ENCODE peak calls at places on chromosomes 2 and 18, in nine cellular contexts. R is body of pancreas, I is ovary, W is HCT116, U is heart left ventricle, J is esophagus squamous epithelium, C is GM12878, A is right lobe of liver, Y is tibial nerve. F is an unnamed sample.

GRCh38 chr2:108637304-108637669 is 82.0 kb upstream of the RANBP2 start:
- DNase-seq in R (peak; percentile 76), I (no peak), W (no peak), U (peak; percentile 78), J (no peak), C (peak; percentile 46), A (no peak), Y (peak; percentile 26), F (peak; percentile 49)

GRCh38 chr2:240567137-240567871 is 980 bp upstream of the RNPEPL1 start:
- DNase-seq in R (peak; percentile 38), I (peak; percentile 45), W (no peak), U (no peak), J (no peak), C (no peak), A (peak; percentile 56), Y (no peak), F (peak; percentile 42)

GRCh38 chr2:23484163-23484740 is 99.3 kb downstream of the KLHL29 start:
- DNase-seq in R (peak; percentile 66), I (no peak), W (no peak), U (no peak), J (no peak), C (no peak), A (no peak), Y (no peak), F (no peak)

GRCh38 chr2:40256649-40257048 is 195.2 kb downstream of the SLC8A1 start:
- DNase-seq in R (no peak), I (no peak), W (no peak), U (no peak), J (no peak), C (no peak), A (no peak), Y (no peak), F (no peak)

GRCh38 chr2:59301466-59302402 is 1060.6 kb upstream of the FANCL start:
- DNase-seq in R (peak; percentile 70), I (no peak), W (peak; percentile 15), U (peak; percentile 31), J (no peak), C (no peak), A (peak; percentile 50), Y (peak; percentile 41), F (peak; percentile 31)

GRCh38 chr2:46200861-46201605 is 96.2 kb upstream of the EPAS1 start:
- DNase-seq in R (no peak), I (no peak), W (no peak), U (no peak), J (no peak), C (no peak), A (no peak), Y (no peak), F (no peak)

GRCh38 chr18:45920367-45920766 is 46.8 kb downstream of the EPG5 start:
- DNase-seq in R (peak; percentile 88), I (peak; percentile 69), W (no peak), U (peak; percentile 92), J (no peak), C (no peak), A (peak; percentile 91), Y (peak; percentile 61), F (peak; percentile 84)

GRCh38 chr2:152328013-152328412 is 7.0 kb upstream of the FMNL2 start:
- DNase-seq in R (no peak), I (no peak), W (no peak), U (no peak), J (no peak), C (no peak), A (no peak), Y (no peak), F (no peak)

GRCh38 chr2:176130153-176130916 is 830 bp downstream of the HOXD8 start:
- DNase-seq in R (no peak), I (peak; percentile 83), W (no peak), U (no peak), J (no peak), C (no peak), A (no peak), Y (peak; percentile 37), F (no peak)

GRCh38 chr2:46683541-46683940 is 204.2 kb downstream of the TMEM247 start:
- DNase-seq in R (no peak), I (no peak), W (no peak), U (no peak), J (no peak), C (no peak), A (no peak), Y (no peak), F (no peak)

GRCh38 chr2:218849721-218850120 is 9.9 kb upstream of the WNT6 start:
- DNase-seq in R (no peak), I (peak; percentile 10), W (peak; percentile 33), U (no peak), J (no peak), C (no peak), A (peak; percentile 13), Y (no peak), F (no peak)

GRCh38 chr2:152058655-152059054 is 40.2 kb downstream of the CACNB4 start:
- DNase-seq in R (no peak), I (no peak), W (no peak), U (no peak), J (no peak), C (no peak), A (no peak), Y (no peak), F (no peak)

GRCh38 chr2:47321006-47321405 is 82.0 kb upstream of the MSH2 start:
- DNase-seq in R (no peak), I (no peak), W (no peak), U (no peak), J (no peak), C (no peak), A (no peak), Y (no peak), F (no peak)

GRCh38 chr2:227473019-227473461 is 1.1 kb downstream of the AGFG1 start:
- DNase-seq in R (no peak), I (no peak), W (no peak), U (no peak), J (no peak), C (no peak), A (no peak), Y (no peak), F (no peak)

GRCh38 chr2:187994464-187995331 is 297.0 kb upstream of the GULP1 start:
- DNase-seq in R (no peak), I (no peak), W (no peak), U (peak; percentile 31), J (no peak), C (no peak), A (peak; percentile 51), Y (peak; percentile 10), F (no peak)

GRCh38 chr2:43142921-43143438 is 83.4 kb downstream of the ZFP36L2 start:
- DNase-seq in R (no peak), I (no peak), W (peak; percentile 42), U (no peak), J (no peak), C (no peak), A (peak; percentile 52), Y (no peak), F (no peak)

GRCh38 chr2:108907822-108908716 is 81.0 kb downstream of the EDAR start:
- DNase-seq in R (no peak), I (peak; percentile 19), W (no peak), U (no peak), J (no peak), C (no peak), A (no peak), Y (no peak), F (no peak)

GRCh38 chr18:42052137-42052708 is 97.2 kb downstream of the PIK3C3 start:
- DNase-seq in R (no peak), I (no peak), W (no peak), U (no peak), J (no peak), C (no peak), A (no peak), Y (no peak), F (no peak)

GRCh38 chr2:190529486-190530104 is 4.9 kb downstream of the NEMP2 start:
- DNase-seq in R (no peak), I (no peak), W (no peak), U (peak; percentile 25), J (no peak), C (no peak), A (no peak), Y (no peak), F (no peak)

GRCh38 chr2:130252880-130253645 is 54.8 kb upstream of the TUBA3E start:
- DNase-seq in R (no peak), I (peak; percentile 50), W (no peak), U (no peak), J (no peak), C (no peak), A (no peak), Y (no peak), F (no peak)

DNA sequence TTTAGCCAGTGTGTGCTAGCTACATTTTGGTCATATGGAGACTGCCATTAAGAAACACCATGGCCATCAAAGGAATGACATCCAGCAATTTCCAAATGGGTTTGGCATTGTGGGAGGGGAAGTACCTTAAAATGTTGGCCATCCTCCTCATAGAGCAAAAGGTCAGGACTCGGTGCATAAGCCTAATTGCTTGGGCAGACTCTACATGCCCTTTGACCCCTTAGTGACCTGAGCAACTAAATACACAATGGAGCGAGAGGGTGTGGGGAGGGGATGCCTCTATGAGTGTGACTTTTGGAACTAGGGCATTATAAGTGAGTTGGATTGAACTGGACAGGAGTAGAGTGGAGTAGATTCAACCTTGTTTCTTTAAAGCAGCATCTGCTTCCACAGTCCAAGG is 44.9 kb downstream of the NRP2 start:
- DNase-seq in R (no peak), I (no peak), W (no peak), U (no peak), J (no peak), C (no peak), A (peak; percentile 85), Y (no peak), F (no peak)
- H3K36me3 ChIP-seq in R (no peaks in the 10 kb centered on the region), I (no peaks in the 10 kb centered on the region), W (no peaks in the 10 kb centered on the region), U (no peaks in the 10 kb centered on the region), J (peaks cover 16% of the 10 kb centered on the region), C (no peaks in the 10 kb centered on the region), A (no peaks in the 10 kb centered on the region), Y (peaks cover 74% of the 10 kb centered on the region), F (peaks cover 34% of the 10 kb centered on the region)

DNA sequence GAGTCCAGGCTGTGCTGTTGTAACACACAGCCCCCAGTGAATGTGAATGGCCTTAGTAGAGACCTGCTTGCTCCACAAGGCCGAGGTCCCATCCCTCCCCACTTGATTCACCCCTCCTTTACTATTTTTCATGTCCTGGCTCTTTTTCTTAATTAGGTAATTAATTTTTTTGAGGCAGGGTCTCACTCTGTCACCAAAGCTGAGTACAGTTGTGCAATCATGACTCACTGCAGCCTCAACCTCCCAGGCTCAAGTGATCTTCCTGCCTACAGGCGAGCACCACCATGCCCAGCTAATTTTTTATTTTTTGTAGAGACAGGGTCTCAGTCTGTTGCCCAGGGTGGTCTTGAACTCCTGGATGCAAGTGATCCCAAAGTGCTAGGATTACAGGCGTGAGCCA is 19.3 kb downstream of the FBLN7 start:
- DNase-seq in R (no peak), I (no peak), W (no peak), U (no peak), J (no peak), C (no peak), A (no peak), Y (no peak), F (no peak)
- TF ChIP-seq POLR2A in R (no peak), I (no peak), W (no peak), U (no peak), J (no peak), C (no peak), A (no peak), Y (no peak), F (no peak)

GRCh38 chr2:31383471-31384153 is 30.9 kb downstream of the XDH start:
- DNase-seq in R (no peak), I (no peak), W (no peak), U (no peak), J (no peak), C (no peak), A (no peak), Y (no peak), F (no peak)
- H3K27ac ChIP-seq in R (no peak overlapping the region), I (no peak overlapping the region), W (no peak overlapping the region), U (no peak overlapping the region), J (no peak overlapping the region), C (no peak overlapping the region), A (no peak overlapping the region), Y (no peak overlapping the region), F (no peak overlapping the region)

GRCh38 chr2:207469380-207469779 is 60.4 kb upstream of the CREB1 start:
- DNase-seq in R (no peak), I (no peak), W (no peak), U (no peak), J (no peak), C (no peak), A (no peak), Y (no peak), F (no peak)
- H3K36me3 ChIP-seq in R (no peaks in the 10 kb centered on the region), I (no peaks in the 10 kb centered on the region), W (no peaks in the 10 kb centered on the region), U (no peaks in the 10 kb centered on the region), J (no peaks in the 10 kb centered on the region), C (no peaks in the 10 kb centered on the region), A (no peaks in the 10 kb centered on the region), Y (no peaks in the 10 kb centered on the region), F (no peaks in the 10 kb centered on the region)